ENCODE peak calls at places on chromosomes 1 and 21, in nine cellular contexts. G, F, W, K, L, N, J, D and S are unnamed samples.

GRCh38 chr1:77465139-77465538 is 183.3 kb downstream of the AK5 start:
- DNase-seq in G (no peak), L (no peak), J (no peak), N (no peak), D (no peak), F (no peak), W (no peak), K (no peak), S (no peak)

GRCh38 chr1:59498640-59499039 is 201.7 kb downstream of the FGGY start:
- DNase-seq in L (no peak), N (no peak), G (no peak), W (no peak), J (no peak), F (no peak), D (no peak), K (peak), S (no peak)

GRCh38 chr1:109538827-109539555 is 681 bp upstream of the GPR61 start:
- DNase-seq in F (no peak), G (no peak), W (no peak), K (no peak), L (no peak), J (no peak), D (no peak), N (no peak), S (no peak)

GRCh38 chr1:232260861-232261260 is 369.1 kb downstream of the SIPA1L2 start:
- DNase-seq in W (peak), F (no peak), G (peak), J (no peak), D (no peak), L (no peak), N (no peak), K (no peak), S (no peak)

GRCh38 chr1:41891403-41891896 is 27.3 kb downstream of the HIVEP3 start:
- DNase-seq in D (no peak), W (no peak), L (no peak), N (peak), K (no peak), F (no peak), G (no peak), J (no peak), S (no peak)

GRCh38 chr1:219189021-219189824 is 15.5 kb downstream of the LYPLAL1 start:
- DNase-seq in W (no peak), L (no peak), F (no peak), G (no peak), D (no peak), K (peak), J (no peak), N (no peak), S (peak)

GRCh38 chr1:209130886-209131285 is 452.6 kb upstream of the CAMK1G start:
- DNase-seq in W (no peak), G (peak), J (no peak), K (no peak), N (no peak), F (no peak), L (no peak), D (no peak), S (no peak)

GRCh38 chr1:202967684-202968281 is 726 bp upstream of the CYB5R1 start:
- DNase-seq in F (no peak), L (no peak), J (no peak), W (peak), G (peak), K (no peak), D (no peak), N (peak), S (no peak)

GRCh38 chr1:41422306-41422705 is 61.1 kb downstream of the FOXO6 start:
- DNase-seq in L (no peak), G (no peak), D (no peak), W (no peak), N (no peak), K (no peak), F (no peak), J (no peak), S (no peak)

GRCh38 chr1:10295471-10296085 is 85.2 kb downstream of the KIF1B start:
- DNase-seq in N (no peak), L (no peak), W (no peak), K (no peak), J (no peak), G (no peak), F (no peak), D (no peak), S (no peak)

GRCh38 chr1:52368383-52369172 is 2.6 kb upstream of the CC2D1B start:
- DNase-seq in J (peak), N (peak), G (peak), K (peak), D (peak), F (no peak), W (peak), L (no peak), S (no peak)

GRCh38 chr1:87826639-87827345 is 498.1 kb downstream of the LMO4 start:
- DNase-seq in J (no peak), K (peak), W (no peak), F (no peak), G (no peak), D (peak), N (peak), L (no peak), S (peak)

GRCh38 chr1:21020151-21020550 is 156.5 kb downstream of the EIF4G3 start:
- DNase-seq in L (no peak), F (no peak), K (no peak), G (no peak), W (no peak), N (no peak), D (no peak), J (no peak), S (no peak)

GRCh38 chr1:14912831-14913230 is 240.7 kb upstream of the TMEM51 start:
- DNase-seq in W (no peak), L (no peak), D (no peak), G (no peak), F (no peak), K (no peak), N (no peak), J (no peak), S (no peak)

GRCh38 chr21:37373539-37373938 is 7.0 kb downstream of the DYRK1A start:
- DNase-seq in G (no peak), K (peak), N (no peak), D (no peak), L (no peak), J (no peak), F (no peak), W (no peak), S (no peak)

GRCh38 chr1:3898994-3899775 is 887 bp downstream of the C1orf174 start:
- DNase-seq in D (no peak), L (no peak), F (no peak), G (no peak), K (peak), J (no peak), N (no peak), W (no peak), S (no peak)

GRCh38 chr1:203045821-203046594 is 19.7 kb downstream of the PPFIA4 start:
- DNase-seq in K (peak), D (no peak), F (no peak), J (no peak), N (no peak), L (no peak), G (peak), W (no peak), S (no peak)

GRCh38 chr1:235500971-235501540 is 3.2 kb downstream of the B3GALNT2 start:
- DNase-seq in D (no peak), K (peak), N (no peak), W (no peak), G (no peak), J (no peak), F (no peak), L (no peak), S (no peak)

GRCh38 chr1:34742667-34743270 is 12.1 kb upstream of the GJB5 start:
- DNase-seq in K (peak), D (peak), N (peak), G (peak), L (no peak), F (no peak), W (peak), J (peak), S (no peak)

GRCh38 chr1:51558375-51558924 is 39.4 kb upstream of the EPS15 start:
- DNase-seq in G (no peak), J (no peak), K (peak), D (no peak), L (no peak), F (no peak), W (peak), N (no peak), S (peak)

DNA sequence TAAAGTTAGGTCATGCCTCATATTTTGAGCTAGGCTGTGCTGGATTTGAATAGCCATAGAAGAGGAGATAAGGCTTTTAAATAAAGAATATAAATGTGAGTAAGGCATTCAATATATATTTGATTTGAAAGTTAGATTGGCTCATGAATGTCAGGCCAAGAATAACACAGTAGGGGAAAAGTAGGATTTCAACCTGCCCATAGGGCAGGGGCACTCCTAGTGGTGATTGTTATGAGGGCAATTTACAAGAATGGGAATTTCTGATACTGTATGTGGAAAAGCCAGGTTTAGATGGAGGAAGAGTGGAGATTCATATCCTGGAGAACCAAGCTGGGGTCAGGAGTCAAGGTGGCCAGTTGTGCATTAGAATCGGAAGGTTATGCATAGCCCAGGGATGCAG is 74.9 kb downstream of the DNAH14 start:
- DNase-seq in N (no peak), D (no peak), W (no peak), L (no peak), K (no peak), F (no peak), J (no peak), G (no peak), S (no peak)
- TF ChIP-seq CTCF in N (no peak), D (no peak), W (peak), L (peak), K (peak), F (no peak), J (no peak), G (no peak), S (peak)

GRCh38 chr1:113886417-113887391 is 677 bp downstream of the BCL2L15 start:
- DNase-seq in G (no peak), J (no peak), D (no peak), K (no peak), L (no peak), N (no peak), W (no peak), F (no peak), S (no peak)
- H3K4me3 ChIP-seq in G (peak), J (no peak), D (no peak), K (no peak), L (no peak), N (peak), W (no peak), F (no peak), S (no peak)

GRCh38 chr1:45375104-45376090 is 35.2 kb upstream of the MUTYH start:
- DNase-seq in F (no peak), L (no peak), G (no peak), K (no peak), N (no peak), J (no peak), W (no peak), D (no peak), S (no peak)
- TF ChIP-seq CTCF in F (no peak), L (no peak), G (no peak), K (no peak), N (no peak), J (no peak), W (no peak), D (peak), S (peak)

GRCh38 chr1:243917863-243918565 is 68.0 kb upstream of the AKT3 start:
- DNase-seq in J (no peak), F (no peak), L (no peak), D (no peak), N (no peak), K (peak), W (no peak), G (no peak), S (no peak)

GRCh38 chr1:243912347-243912746 is 62.3 kb upstream of the AKT3 start:
- DNase-seq in K (no peak), W (no peak), J (no peak), F (no peak), D (no peak), G (no peak), L (no peak), N (no peak), S (no peak)

GRCh38 chr1:243921113-243921512 is 71.1 kb upstream of the AKT3 start:
- DNase-seq in W (no peak), J (no peak), D (no peak), L (no peak), N (no peak), G (no peak), K (no peak), F (no peak), S (no peak)

GRCh38 chr1:243916160-243916559 is 66.1 kb upstream of the AKT3 start:
- DNase-seq in G (no peak), F (no peak), K (no peak), L (no peak), J (no peak), W (no peak), D (no peak), N (no peak), S (no peak)

DNA sequence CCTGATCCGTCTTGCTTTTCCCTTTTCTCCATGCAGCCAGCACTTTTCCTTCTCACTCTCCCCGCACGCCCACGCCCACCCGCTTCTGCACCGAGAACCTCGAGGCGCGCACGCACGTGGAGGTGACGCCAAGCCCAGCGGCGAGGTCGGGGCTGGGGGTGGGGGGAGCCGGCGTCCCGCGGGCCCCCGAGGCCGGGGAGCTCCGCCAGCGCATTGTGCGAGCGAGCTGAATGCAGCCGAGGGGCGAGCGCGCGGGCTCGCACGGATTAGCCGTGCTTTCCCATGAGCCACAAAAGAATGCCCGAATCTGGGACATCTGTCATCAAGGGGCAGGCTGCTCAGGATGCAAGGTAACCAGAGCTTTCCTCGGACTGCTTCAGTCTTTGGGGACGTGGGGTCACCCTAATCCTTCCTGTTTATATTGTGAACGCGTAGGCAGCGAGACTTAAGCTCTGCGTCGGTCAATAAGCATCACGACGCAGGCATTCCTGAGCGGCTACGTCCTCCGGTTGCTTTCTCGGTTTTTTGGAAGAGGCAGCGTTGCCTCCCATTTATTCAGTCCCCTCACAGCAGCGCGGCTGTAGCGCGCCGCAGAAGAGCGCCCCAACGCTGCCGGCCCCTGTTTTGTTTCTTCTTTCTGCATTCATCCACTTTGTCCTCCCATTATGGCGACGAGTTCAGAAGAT is 67.3 kb upstream of the AKT3 start:
- DNase-seq in D (peak), K (peak), F (peak), W (no peak), L (peak), G (peak), N (no peak), J (peak), S (peak)
- H3K4me3 ChIP-seq in D (peak), K (peak), F (peak), W (no peak), L (peak), G (peak), N (peak), J (peak), S (peak)

DNA sequence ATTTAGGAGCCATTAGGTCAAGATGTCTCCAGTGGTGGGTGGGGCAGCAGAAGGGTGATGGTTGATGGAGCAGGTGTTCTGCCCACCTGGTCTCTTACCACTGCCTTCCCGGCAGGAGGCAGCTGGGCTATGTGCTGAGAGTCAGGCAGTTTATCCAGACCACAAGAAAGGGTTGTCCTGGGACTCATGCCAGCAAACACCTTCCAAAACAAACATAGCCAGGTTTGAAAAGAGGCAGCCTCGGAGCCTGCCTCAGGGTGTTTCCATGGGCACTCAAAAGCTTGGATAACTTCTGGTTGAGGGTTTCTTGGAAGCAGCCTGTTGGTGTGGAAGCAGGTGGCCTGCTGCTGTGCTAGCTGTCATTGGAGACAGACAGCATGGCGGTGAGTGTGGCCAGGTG is 187.2 kb downstream of the PCP4 start:
- DNase-seq in G (no peak), W (no peak), F (no peak), J (no peak), N (no peak), K (no peak), D (no peak), L (no peak), S (no peak)
- TF ChIP-seq CTCF in G (peak), W (no peak), F (no peak), J (no peak), N (no peak), K (no peak), D (peak), L (no peak), S (no peak)

GRCh38 chr21:20789696-20790095 is 208.5 kb upstream of the NCAM2 start:
- DNase-seq in J (no peak), D (no peak), L (no peak), F (no peak), N (no peak), K (peak), G (no peak), W (no peak), S (no peak)
- H3K4me3 ChIP-seq in J (no peak), D (no peak), L (peak), F (no peak), N (no peak), K (no peak), G (no peak), W (no peak), S (no peak)

DNA sequence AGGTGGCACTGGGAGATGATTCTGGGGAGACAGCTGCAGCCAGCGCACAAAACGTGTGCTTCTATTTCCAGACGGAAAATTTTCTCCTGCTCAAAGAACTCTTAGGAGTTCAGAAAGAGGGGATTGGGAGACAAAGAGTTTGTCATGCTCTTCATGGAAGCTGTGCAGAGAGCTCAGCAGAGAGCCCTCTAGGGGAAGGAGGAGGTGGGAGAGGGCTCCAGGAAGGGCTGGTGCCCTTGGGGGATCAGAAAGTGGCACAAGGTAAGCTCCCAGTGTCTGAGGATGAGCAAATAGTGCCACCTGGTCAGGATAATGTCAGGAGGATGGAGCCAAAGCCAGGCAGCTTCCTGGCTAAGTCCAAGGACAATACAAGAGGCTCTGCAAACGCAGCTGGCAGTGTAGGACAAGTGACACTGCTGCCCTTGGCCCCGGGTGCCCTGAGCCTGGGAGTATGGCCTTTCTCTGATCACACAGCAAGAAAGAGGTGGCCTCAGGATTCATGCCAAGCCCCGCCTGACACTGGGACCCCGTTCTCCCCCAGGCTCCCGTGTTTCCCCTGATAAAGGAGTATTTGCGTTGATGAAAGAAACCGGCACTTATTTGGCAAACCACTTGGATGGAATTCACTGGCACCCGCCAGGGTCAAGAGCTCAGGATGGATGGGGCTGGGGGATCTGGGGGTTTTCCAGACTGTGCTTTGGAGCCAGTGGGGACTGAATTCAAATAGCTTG is 254.0 kb downstream of the PTPRU start:
- DNase-seq in N (no peak), J (no peak), W (no peak), F (no peak), L (no peak), D (no peak), G (no peak), K (no peak), S (no peak)
- TF ChIP-seq CTCF in N (no peak), J (no peak), W (no peak), F (no peak), L (peak), D (no peak), G (no peak), K (no peak), S (no peak)